ENCODE peak calls at places on chromosomes 16 and 17, in four cellular contexts. T, H, A and M are unnamed samples.

GRCh38 chr16:30069575-30070462 is 4.3 kb downstream of the ALDOA start:
- DNase-seq in T (no peak), H (no peak), A (no peak), M (no peak)

GRCh38 chr17:37743875-37744632 is 805 bp downstream of the HNF1B start:
- DNase-seq in T (no peak), H (peak; percentile 83), A (no peak), M (no peak)

GRCh38 chr16:87056551-87056950 is 260.6 kb downstream of the C16orf95 start:
- DNase-seq in T (no peak), H (no peak), A (no peak), M (no peak)

GRCh38 chr16:86931410-86931941 is 353.1 kb downstream of the FOXL1 start:
- DNase-seq in T (no peak), H (no peak), A (peak; percentile 60), M (no peak)

GRCh38 chr17:27539152-27539551 is 82.9 kb downstream of the KSR1 start:
- DNase-seq in T (no peak), H (no peak), A (no peak), M (no peak)

GRCh38 chr16:31029272-31029671 is 4.1 kb upstream of the STX4 start:
- DNase-seq in T (no peak), H (no peak), A (no peak), M (no peak)

GRCh38 chr16:47475786-47476185 is 14.7 kb downstream of the PHKB start:
- DNase-seq in T (no peak), H (no peak), A (no peak), M (no peak)

GRCh38 chr17:36993227-36993626 is 44.5 kb downstream of the AATF start:
- DNase-seq in T (no peak), H (no peak), A (no peak), M (no peak)

GRCh38 chr17:30992551-30992950 is 21.7 kb downstream of the RNF135 start:
- DNase-seq in T (no peak), H (no peak), A (no peak), M (no peak)